ENCODE peak calls at places on chromosomes 11 and 22, in eight cellular contexts. One of them, this sample, is unnamed.

GRCh38 chr11:134578807-134579708 is 167.0 kb upstream of the B3GAT1 start:
- DNase-seq in stimulated activated CD8-positive, alpha-beta memory T cell treated with anti-CD3 and anti-CD28 coated beads, Interleukin-2, amount 100 ng/mL, for 1 hour: no peak
- DNase-seq in HCT116: peak; percentile 18
- DNase-seq in DMS153: peak; percentile 14
- DNase-seq in GM18507: no peak
- DNase-seq in iris pigment epithelial cell: no peak
- DNase-seq in kidney glomerular epithelial cell: no peak
- DNase-seq in neuronal stem cell: no peak
- DNase-seq in this sample: peak; percentile 36

GRCh38 chr11:6219359-6219758 is 14.0 kb downstream of the C11orf42 start:
- DNase-seq in stimulated activated CD8-positive, alpha-beta memory T cell treated with anti-CD3 and anti-CD28 coated beads, Interleukin-2, amount 100 ng/mL, for 1 hour: no peak
- DNase-seq in neuronal stem cell: no peak
- DNase-seq in kidney glomerular epithelial cell: peak; percentile 88
- DNase-seq in iris pigment epithelial cell: peak; percentile 93
- DNase-seq in HCT116: no peak
- DNase-seq in DMS153: no peak
- DNase-seq in GM18507: no peak
- DNase-seq in this sample: no peak

GRCh38 chr22:23119492-23120414 is 22.0 kb downstream of the RSPH14 start:
- DNase-seq in GM18507: no peak
- DNase-seq in neuronal stem cell: no peak
- DNase-seq in DMS153: no peak
- DNase-seq in kidney glomerular epithelial cell: no peak
- DNase-seq in iris pigment epithelial cell: no peak
- DNase-seq in HCT116: no peak
- DNase-seq in stimulated activated CD8-positive, alpha-beta memory T cell treated with anti-CD3 and anti-CD28 coated beads, Interleukin-2, amount 100 ng/mL, for 1 hour: no peak
- DNase-seq in this sample: no peak

GRCh38 chr11:61516675-61517516 is 8.3 kb downstream of the LRRC10B start:
- DNase-seq in GM18507: peak; percentile 62
- DNase-seq in iris pigment epithelial cell: no peak
- DNase-seq in stimulated activated CD8-positive, alpha-beta memory T cell treated with anti-CD3 and anti-CD28 coated beads, Interleukin-2, amount 100 ng/mL, for 1 hour: peak; percentile 41
- DNase-seq in DMS153: no peak
- DNase-seq in kidney glomerular epithelial cell: no peak
- DNase-seq in HCT116: no peak
- DNase-seq in neuronal stem cell: peak; percentile 74
- DNase-seq in this sample: peak; percentile 88

GRCh38 chr11:78685156-78685555 is 110.5 kb upstream of the NARS2 start:
- DNase-seq in DMS153: no peak
- DNase-seq in kidney glomerular epithelial cell: no peak
- DNase-seq in stimulated activated CD8-positive, alpha-beta memory T cell treated with anti-CD3 and anti-CD28 coated beads, Interleukin-2, amount 100 ng/mL, for 1 hour: no peak
- DNase-seq in iris pigment epithelial cell: no peak
- DNase-seq in GM18507: no peak
- DNase-seq in HCT116: no peak
- DNase-seq in neuronal stem cell: no peak
- DNase-seq in this sample: no peak

GRCh38 chr22:44369241-44369652 is 56.5 kb upstream of the SHISAL1 start:
- DNase-seq in stimulated activated CD8-positive, alpha-beta memory T cell treated with anti-CD3 and anti-CD28 coated beads, Interleukin-2, amount 100 ng/mL, for 1 hour: no peak
- DNase-seq in GM18507: no peak
- DNase-seq in neuronal stem cell: no peak
- DNase-seq in iris pigment epithelial cell: no peak
- DNase-seq in DMS153: no peak
- DNase-seq in HCT116: no peak
- DNase-seq in kidney glomerular epithelial cell: no peak
- DNase-seq in this sample: no peak

GRCh38 chr11:110079726-110080125 is 13.5 kb upstream of the ZC3H12C start:
- DNase-seq in DMS153: no peak
- DNase-seq in iris pigment epithelial cell: peak; percentile 61
- DNase-seq in HCT116: no peak
- DNase-seq in GM18507: no peak
- DNase-seq in stimulated activated CD8-positive, alpha-beta memory T cell treated with anti-CD3 and anti-CD28 coated beads, Interleukin-2, amount 100 ng/mL, for 1 hour: no peak
- DNase-seq in kidney glomerular epithelial cell: no peak
- DNase-seq in neuronal stem cell: no peak
- DNase-seq in this sample: no peak

GRCh38 chr11:5275369-5276110 is 5.8 kb upstream of the HBE1 start:
- DNase-seq in DMS153: no peak
- DNase-seq in GM18507: no peak
- DNase-seq in HCT116: no peak
- DNase-seq in neuronal stem cell: no peak
- DNase-seq in iris pigment epithelial cell: no peak
- DNase-seq in stimulated activated CD8-positive, alpha-beta memory T cell treated with anti-CD3 and anti-CD28 coated beads, Interleukin-2, amount 100 ng/mL, for 1 hour: no peak
- DNase-seq in kidney glomerular epithelial cell: no peak
- DNase-seq in this sample: no peak

GRCh38 chr11:75313457-75314272 is 37.8 kb downstream of the ARRB1 start:
- DNase-seq in DMS153: no peak
- DNase-seq in kidney glomerular epithelial cell: no peak
- DNase-seq in neuronal stem cell: no peak
- DNase-seq in HCT116: no peak
- DNase-seq in stimulated activated CD8-positive, alpha-beta memory T cell treated with anti-CD3 and anti-CD28 coated beads, Interleukin-2, amount 100 ng/mL, for 1 hour: no peak
- DNase-seq in iris pigment epithelial cell: peak; percentile 86
- DNase-seq in GM18507: no peak
- DNase-seq in this sample: no peak

GRCh38 chr11:126461096-126461440 is 105.6 kb downstream of the ST3GAL4 start:
- DNase-seq in GM18507: no peak
- DNase-seq in HCT116: no peak
- DNase-seq in stimulated activated CD8-positive, alpha-beta memory T cell treated with anti-CD3 and anti-CD28 coated beads, Interleukin-2, amount 100 ng/mL, for 1 hour: no peak
- DNase-seq in iris pigment epithelial cell: no peak
- DNase-seq in neuronal stem cell: no peak
- DNase-seq in DMS153: no peak
- DNase-seq in kidney glomerular epithelial cell: no peak
- DNase-seq in this sample: no peak

GRCh38 chr11:9820260-9820659 is 156.4 kb downstream of the SWAP70 start:
- DNase-seq in neuronal stem cell: no peak
- DNase-seq in iris pigment epithelial cell: no peak
- DNase-seq in GM18507: no peak
- DNase-seq in stimulated activated CD8-positive, alpha-beta memory T cell treated with anti-CD3 and anti-CD28 coated beads, Interleukin-2, amount 100 ng/mL, for 1 hour: no peak
- DNase-seq in HCT116: no peak
- DNase-seq in DMS153: no peak
- DNase-seq in kidney glomerular epithelial cell: no peak
- DNase-seq in this sample: no peak

GRCh38 chr22:27084130-27084529 is 426.7 kb downstream of the MIAT start:
- DNase-seq in kidney glomerular epithelial cell: no peak
- DNase-seq in DMS153: no peak
- DNase-seq in stimulated activated CD8-positive, alpha-beta memory T cell treated with anti-CD3 and anti-CD28 coated beads, Interleukin-2, amount 100 ng/mL, for 1 hour: no peak
- DNase-seq in iris pigment epithelial cell: peak; percentile 23
- DNase-seq in HCT116: no peak
- DNase-seq in GM18507: no peak
- DNase-seq in neuronal stem cell: no peak
- DNase-seq in this sample: no peak

GRCh38 chr11:6617315-6617781 is 1.9 kb downstream of the TPP1 start:
- DNase-seq in neuronal stem cell: no peak
- DNase-seq in DMS153: no peak
- DNase-seq in iris pigment epithelial cell: peak; percentile 52
- DNase-seq in kidney glomerular epithelial cell: no peak
- DNase-seq in stimulated activated CD8-positive, alpha-beta memory T cell treated with anti-CD3 and anti-CD28 coated beads, Interleukin-2, amount 100 ng/mL, for 1 hour: no peak
- DNase-seq in GM18507: no peak
- DNase-seq in HCT116: no peak
- DNase-seq in this sample: no peak

GRCh38 chr11:70476669-70477068 is 78.3 kb downstream of the CTTN start:
- DNase-seq in stimulated activated CD8-positive, alpha-beta memory T cell treated with anti-CD3 and anti-CD28 coated beads, Interleukin-2, amount 100 ng/mL, for 1 hour: no peak
- DNase-seq in GM18507: no peak
- DNase-seq in DMS153: no peak
- DNase-seq in kidney glomerular epithelial cell: no peak
- DNase-seq in iris pigment epithelial cell: no peak
- DNase-seq in neuronal stem cell: no peak
- DNase-seq in HCT116: no peak
- DNase-seq in this sample: no peak